ENCODE peak calls at places on chromosomes 4 and X, in five cellular contexts. R is GM13976, M is kidney, B is hepatocyte, N is foreskin fibroblast. P is an unnamed sample.
A peak's percentile ranks its signal among the peaks of the same experiment; 100 is the strongest.

GRCh38 chr4:152815078-152815477 is 35.3 kb downstream of the ARFIP1 start:
- DNase-seq in R (no peak), M (no peak), B (no peak), N (peak; percentile 69), P (no peak)

GRCh38 chr4:128159967-128160366 is 98.9 kb downstream of the LARP1B start:
- DNase-seq in R (no peak), M (no peak), B (no peak), N (peak; percentile 61), P (peak; percentile 19)

GRCh38 chr4:6263541-6264540 is 5.8 kb upstream of the WFS1 start:
- DNase-seq in R (peak; percentile 65), M (peak; percentile 66), B (peak; percentile 72), N (peak; percentile 74), P (no peak)

GRCh38 chr4:90159193-90159592 is 32.0 kb downstream of the CCSER1 start:
- DNase-seq in R (no peak), M (no peak), B (no peak), N (no peak), P (no peak)

GRCh38 chr4:81786063-81786763 is 314.5 kb upstream of the RASGEF1B start:
- DNase-seq in R (no peak), M (no peak), B (peak; percentile 30), N (peak; percentile 2), P (no peak)

GRCh38 chrX:69124108-69124507 is 41.1 kb downstream of the PJA1 start:
- DNase-seq in R (no peak), M (no peak), B (no peak), N (peak; percentile 28), P (no peak)

GRCh38 chrX:33324099-33324498 is 112.8 kb upstream of the DMD start:
- DNase-seq in R (no peak), M (no peak), B (no peak), N (no peak), P (no peak)

GRCh38 chrX:17017134-17017533 is 70.7 kb downstream of the REPS2 start:
- DNase-seq in R (no peak), M (no peak), B (no peak), N (no peak), P (no peak)

GRCh38 chrX:148947399-148948025 is 447.1 kb downstream of the AFF2 start:
- DNase-seq in R (no peak), M (no peak), B (no peak), N (no peak), P (no peak)

GRCh38 chr4:168710353-168710946 is 213.6 kb downstream of the PALLD start:
- DNase-seq in R (no peak), M (no peak), B (peak; percentile 58), N (peak; percentile 79), P (peak; percentile 43)

GRCh38 chr4:121950212-121950679 is 1.6 kb downstream of the TRPC3 start:
- DNase-seq in R (peak; percentile 88), M (peak; percentile 89), B (peak; percentile 88), N (peak; percentile 90), P (peak; percentile 36)

GRCh38 chr4:162700815-162701361 is 465.8 kb downstream of the NAF1 start:
- DNase-seq in R (no peak), M (no peak), B (no peak), N (no peak), P (no peak)

GRCh38 chr4:152892985-152893384 is 43.1 kb upstream of the FHDC1 start:
- DNase-seq in R (no peak), M (no peak), B (peak; percentile 49), N (no peak), P (no peak)

GRCh38 chr4:17814140-17814539 is 3.4 kb downstream of the NCAPG start:
- DNase-seq in R (no peak), M (no peak), B (no peak), N (peak; percentile 40), P (no peak)

GRCh38 chrX:108468486-108468885 is 28.8 kb downstream of the COL4A5 start:
- DNase-seq in R (no peak), M (no peak), B (no peak), N (peak; percentile 63), P (no peak)

GRCh38 chr4:168811207-168811606 is 198.8 kb downstream of the CBR4 start:
- DNase-seq in R (no peak), M (no peak), B (no peak), N (no peak), P (no peak)

GRCh38 chr4:139763668-139764067 is 98.0 kb downstream of the MGST2 start:
- DNase-seq in R (no peak), M (no peak), B (peak; percentile 32), N (no peak), P (no peak)

GRCh38 chr4:15130441-15130840 is 128.2 kb downstream of the CPEB2 start:
- DNase-seq in R (no peak), M (no peak), B (no peak), N (no peak), P (no peak)

GRCh38 chrX:54891573-54891972 is 29.1 kb upstream of the TRO start:
- DNase-seq in R (peak; percentile 28), M (no peak), B (peak; percentile 30), N (peak; percentile 52), P (peak; percentile 4)
- TF ChIP-seq CTCF in R (peak; percentile 52), M (peak; percentile 29), B (peak; percentile 45), N (peak; percentile 53), P (peak; percentile 47)

GRCh38 chr4:114132830-114133229 is 153.4 kb upstream of the ARSJ start:
- DNase-seq in R (no peak), M (no peak), B (no peak), N (no peak), P (no peak)
- TF ChIP-seq CTCF in R (no peak), M (no peak), B (peak; percentile 16), N (peak; percentile 16), P (peak; percentile 11)

GRCh38 chr4:189912170-189912569 is 28.5 kb upstream of the FRG1 start:
- DNase-seq in R (no peak), M (no peak), B (no peak), N (no peak), P (no peak)
- TF ChIP-seq CTCF in R (peak; percentile 19), M (no peak), B (peak; percentile 29), N (peak; percentile 43), P (peak; percentile 36)

GRCh38 chrX:153653556-153653955 is 6.6 kb downstream of the DUSP9 start:
- DNase-seq in R (no peak), M (no peak), B (no peak), N (no peak), P (no peak)

GRCh38 chrX:153650959-153651358 is 4.0 kb downstream of the DUSP9 start:
- DNase-seq in R (no peak), M (peak; percentile 37), B (no peak), N (no peak), P (no peak)

GRCh38 chrX:153649178-153649914 is 2.3 kb downstream of the DUSP9 start:
- DNase-seq in R (peak; percentile 87), M (peak; percentile 78), B (peak; percentile 62), N (peak; percentile 15), P (no peak)

GRCh38 chrX:153649915-153650782 is 3.1 kb downstream of the DUSP9 start:
- DNase-seq in R (no peak), M (peak; percentile 59), B (no peak), N (no peak), P (no peak)

GRCh38 chrX:153651540-153652079 is 4.6 kb downstream of the DUSP9 start:
- DNase-seq in R (no peak), M (peak; percentile 56), B (no peak), N (peak; percentile 15), P (no peak)
- TF ChIP-seq CTCF in R (no peak), M (no peak), B (no peak), N (no peak), P (no peak)

GRCh38 chr4:183407635-183408463 is 36.6 kb upstream of the CDKN2AIP start:
- DNase-seq in R (no peak), M (no peak), B (no peak), N (no peak), P (no peak)
- TF ChIP-seq CTCF in R (no peak), M (no peak), B (no peak), N (no peak), P (no peak)

DNA sequence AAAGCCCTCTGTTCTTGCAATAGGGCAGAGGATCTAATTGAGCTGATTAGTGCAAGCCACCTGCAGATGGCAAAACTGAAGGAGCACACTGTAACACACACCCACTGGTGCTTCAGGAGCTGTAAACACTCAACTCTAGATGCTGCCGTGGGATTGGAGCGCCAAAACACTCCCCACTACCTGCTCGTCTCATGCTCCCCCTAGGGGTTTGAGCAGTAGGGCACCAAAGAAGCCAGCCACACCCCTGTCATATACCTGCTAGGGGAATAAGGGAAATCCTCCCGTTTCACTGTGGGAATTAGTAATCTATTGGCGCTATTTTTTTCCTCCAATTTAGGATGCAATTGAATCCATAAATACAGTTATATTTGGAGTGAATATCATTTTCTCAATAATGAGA is 360.2 kb downstream of the GLUD2 start:
- DNase-seq in R (no peak), M (no peak), B (no peak), N (no peak), P (no peak)
- TF ChIP-seq CTCF in R (no peak), M (no peak), B (no peak), N (no peak), P (no peak)

DNA sequence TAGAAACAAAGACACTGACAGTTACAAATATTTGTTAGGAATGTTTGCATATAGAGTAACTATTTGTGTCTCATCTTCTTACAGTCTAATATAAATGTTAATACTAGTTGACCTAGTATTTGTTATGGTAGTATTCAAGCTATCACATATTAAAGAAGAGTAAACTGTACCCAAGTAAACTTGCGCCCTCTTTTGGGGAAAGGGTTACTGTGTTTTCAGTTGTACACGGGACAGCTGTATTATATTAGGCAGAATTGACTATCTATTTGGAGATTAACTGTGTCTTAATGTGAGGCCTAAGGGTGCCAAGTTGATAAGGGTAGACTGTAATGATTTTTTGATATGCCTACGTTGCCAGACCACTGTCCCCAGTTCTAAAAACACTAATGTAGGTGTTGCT is 172.9 kb upstream of the CXCL13 start:
- DNase-seq in R (no peak), M (no peak), B (no peak), N (no peak), P (no peak)
- TF ChIP-seq CTCF in R (no peak), M (no peak), B (peak; percentile 9), N (no peak), P (no peak)

GRCh38 chr4:141571368-141571767 is 65.0 kb upstream of the IL15 start:
- DNase-seq in R (no peak), M (no peak), B (no peak), N (peak; percentile 63), P (no peak)
- TF ChIP-seq CTCF in R (no peak), M (no peak), B (no peak), N (no peak), P (no peak)

P was measured in AG09319.